ENCODE peak calls at places on chromosomes 11 and 22, in seven cellular contexts. One of them, this sample, is unnamed.

GRCh38 chr22:38864361-38865191 is 7.4 kb downstream of the CBX6 start:
- DNase-seq in iPS-NIHi11: no peak
- DNase-seq in LoVo: no peak
- DNase-seq in osteocyte: no peak
- DNase-seq in transverse colon: peak
- DNase-seq in activated CD8-positive, alpha-beta T cell treated with anti-CD3 and anti-CD28 coated beads, Interleukin-2, amount 10 ng/mL, durations not matched to agents 7 days and 5 days: no peak
- DNase-seq in A549: no peak
- DNase-seq in this sample: no peak

GRCh38 chr11:45646275-45646970 is 19.0 kb downstream of the CHST1 start:
- DNase-seq in transverse colon: no peak
- DNase-seq in activated CD8-positive, alpha-beta T cell treated with anti-CD3 and anti-CD28 coated beads, Interleukin-2, amount 10 ng/mL, durations not matched to agents 7 days and 5 days: no peak
- DNase-seq in A549: peak
- DNase-seq in osteocyte: peak
- DNase-seq in iPS-NIHi11: peak
- DNase-seq in LoVo: no peak
- DNase-seq in this sample: peak

GRCh38 chr22:49365910-49366309 is 461.8 kb downstream of the BRD1 start:
- DNase-seq in A549: no peak
- DNase-seq in LoVo: no peak
- DNase-seq in activated CD8-positive, alpha-beta T cell treated with anti-CD3 and anti-CD28 coated beads, Interleukin-2, amount 10 ng/mL, durations not matched to agents 7 days and 5 days: peak
- DNase-seq in transverse colon: no peak
- DNase-seq in iPS-NIHi11: no peak
- DNase-seq in osteocyte: peak
- DNase-seq in this sample: no peak

GRCh38 chr11:122261546-122261945 is 145.5 kb upstream of the BLID start:
- DNase-seq in A549: peak
- DNase-seq in iPS-NIHi11: no peak
- DNase-seq in LoVo: no peak
- DNase-seq in osteocyte: no peak
- DNase-seq in activated CD8-positive, alpha-beta T cell treated with anti-CD3 and anti-CD28 coated beads, Interleukin-2, amount 10 ng/mL, durations not matched to agents 7 days and 5 days: no peak
- DNase-seq in transverse colon: no peak
- DNase-seq in this sample: no peak

GRCh38 chr22:19605508-19606331 is 81.5 kb upstream of the CLDN5 start:
- DNase-seq in LoVo: no peak
- DNase-seq in A549: no peak
- DNase-seq in activated CD8-positive, alpha-beta T cell treated with anti-CD3 and anti-CD28 coated beads, Interleukin-2, amount 10 ng/mL, durations not matched to agents 7 days and 5 days: no peak
- DNase-seq in iPS-NIHi11: no peak
- DNase-seq in osteocyte: no peak
- DNase-seq in transverse colon: no peak
- DNase-seq in this sample: no peak

GRCh38 chr11:86955674-86956522 is 703 bp upstream of the FZD4 start:
- DNase-seq in activated CD8-positive, alpha-beta T cell treated with anti-CD3 and anti-CD28 coated beads, Interleukin-2, amount 10 ng/mL, durations not matched to agents 7 days and 5 days: peak
- DNase-seq in iPS-NIHi11: peak
- DNase-seq in osteocyte: peak
- DNase-seq in transverse colon: peak
- DNase-seq in LoVo: peak
- DNase-seq in A549: peak
- DNase-seq in this sample: peak

GRCh38 chr11:32448232-32448631 is 12.9 kb upstream of the WT1 start:
- DNase-seq in osteocyte: no peak
- DNase-seq in transverse colon: no peak
- DNase-seq in iPS-NIHi11: no peak
- DNase-seq in LoVo: no peak
- DNase-seq in activated CD8-positive, alpha-beta T cell treated with anti-CD3 and anti-CD28 coated beads, Interleukin-2, amount 10 ng/mL, durations not matched to agents 7 days and 5 days: no peak
- DNase-seq in A549: peak
- DNase-seq in this sample: peak

GRCh38 chr11:100925935-100926334 is 203.7 kb downstream of the PGR start:
- DNase-seq in LoVo: peak
- DNase-seq in osteocyte: no peak
- DNase-seq in transverse colon: no peak
- DNase-seq in A549: peak
- DNase-seq in iPS-NIHi11: no peak
- DNase-seq in activated CD8-positive, alpha-beta T cell treated with anti-CD3 and anti-CD28 coated beads, Interleukin-2, amount 10 ng/mL, durations not matched to agents 7 days and 5 days: no peak
- DNase-seq in this sample: no peak

GRCh38 chr22:44031111-44031963 is 7.2 kb downstream of the PARVB start:
- DNase-seq in transverse colon: no peak
- DNase-seq in iPS-NIHi11: no peak
- DNase-seq in A549: no peak
- DNase-seq in activated CD8-positive, alpha-beta T cell treated with anti-CD3 and anti-CD28 coated beads, Interleukin-2, amount 10 ng/mL, durations not matched to agents 7 days and 5 days: no peak
- DNase-seq in LoVo: no peak
- DNase-seq in osteocyte: no peak
- DNase-seq in this sample: no peak

GRCh38 chr11:61551630-61552029 is 29.2 kb downstream of the SYT7 start:
- DNase-seq in transverse colon: no peak
- DNase-seq in LoVo: no peak
- DNase-seq in osteocyte: no peak
- DNase-seq in activated CD8-positive, alpha-beta T cell treated with anti-CD3 and anti-CD28 coated beads, Interleukin-2, amount 10 ng/mL, durations not matched to agents 7 days and 5 days: no peak
- DNase-seq in A549: peak
- DNase-seq in iPS-NIHi11: peak
- DNase-seq in this sample: no peak

GRCh38 chr11:121418625-121419114 is 33.4 kb upstream of the SORL1 start:
- DNase-seq in iPS-NIHi11: no peak
- DNase-seq in activated CD8-positive, alpha-beta T cell treated with anti-CD3 and anti-CD28 coated beads, Interleukin-2, amount 10 ng/mL, durations not matched to agents 7 days and 5 days: peak
- DNase-seq in A549: no peak
- DNase-seq in transverse colon: peak
- DNase-seq in osteocyte: no peak
- DNase-seq in LoVo: no peak
- DNase-seq in this sample: no peak

GRCh38 chr22:29266564-29267461 is 968 bp downstream of the RHBDD3 start:
- DNase-seq in LoVo: no peak
- DNase-seq in osteocyte: peak
- DNase-seq in iPS-NIHi11: peak
- DNase-seq in A549: no peak
- DNase-seq in activated CD8-positive, alpha-beta T cell treated with anti-CD3 and anti-CD28 coated beads, Interleukin-2, amount 10 ng/mL, durations not matched to agents 7 days and 5 days: no peak
- DNase-seq in transverse colon: no peak
- DNase-seq in this sample: peak